ENCODE peak calls at places on chromosome 1, in ten cellular contexts. One of them, this sample, is unnamed.

GRCh38 chr1:60833173-60833572 is 249.2 kb upstream of the NFIA start:
- DNase-seq in adrenal gland: no peak
- DNase-seq in activated naive CD4-positive, alpha-beta T cell: no peak
- DNase-seq in mucosa of descending colon: peak
- DNase-seq in nucleus accumbens: no peak
- DNase-seq in caudate nucleus: no peak
- DNase-seq in amniotic stem cell: no peak
- DNase-seq in DMS79 treated with DMSO at 0.1 percent for 48 hours: no peak
- DNase-seq in activated naive CD8-positive, alpha-beta T cell treated with anti-CD3 and anti-CD28 coated beads, Interleukin-2, amount 50 U/mL, for 24 hours: no peak
- DNase-seq in omental fat pad: no peak
- DNase-seq in this sample: no peak

GRCh38 chr1:35369922-35370671 is 101.6 kb downstream of the ZMYM4 start:
- DNase-seq in adrenal gland: peak
- DNase-seq in activated naive CD4-positive, alpha-beta T cell: no peak
- DNase-seq in mucosa of descending colon: no peak
- DNase-seq in nucleus accumbens: peak
- DNase-seq in caudate nucleus: peak
- DNase-seq in amniotic stem cell: peak
- DNase-seq in DMS79 treated with DMSO at 0.1 percent for 48 hours: no peak
- DNase-seq in activated naive CD8-positive, alpha-beta T cell treated with anti-CD3 and anti-CD28 coated beads, Interleukin-2, amount 50 U/mL, for 24 hours: no peak
- DNase-seq in omental fat pad: no peak
- DNase-seq in this sample: no peak

GRCh38 chr1:154534263-154534844 is 24.1 kb downstream of the UBE2Q1 start:
- DNase-seq in adrenal gland: no peak
- DNase-seq in activated naive CD4-positive, alpha-beta T cell: no peak
- DNase-seq in mucosa of descending colon: peak
- DNase-seq in nucleus accumbens: no peak
- DNase-seq in caudate nucleus: no peak
- DNase-seq in amniotic stem cell: no peak
- DNase-seq in DMS79 treated with DMSO at 0.1 percent for 48 hours: peak
- DNase-seq in activated naive CD8-positive, alpha-beta T cell treated with anti-CD3 and anti-CD28 coated beads, Interleukin-2, amount 50 U/mL, for 24 hours: no peak
- DNase-seq in omental fat pad: no peak
- DNase-seq in this sample: no peak

GRCh38 chr1:39204441-39205081 is at the start of gene MACF1:
- DNase-seq in adrenal gland: peak
- DNase-seq in activated naive CD4-positive, alpha-beta T cell: no peak
- DNase-seq in mucosa of descending colon: peak
- DNase-seq in nucleus accumbens: peak
- DNase-seq in caudate nucleus: no peak
- DNase-seq in amniotic stem cell: peak
- DNase-seq in DMS79 treated with DMSO at 0.1 percent for 48 hours: no peak
- DNase-seq in activated naive CD8-positive, alpha-beta T cell treated with anti-CD3 and anti-CD28 coated beads, Interleukin-2, amount 50 U/mL, for 24 hours: peak
- DNase-seq in omental fat pad: no peak
- DNase-seq in this sample: peak

GRCh38 chr1:57860333-57860732 is 436.5 kb upstream of the DAB1 start:
- DNase-seq in adrenal gland: no peak
- DNase-seq in activated naive CD4-positive, alpha-beta T cell: no peak
- DNase-seq in mucosa of descending colon: no peak
- DNase-seq in nucleus accumbens: no peak
- DNase-seq in caudate nucleus: no peak
- DNase-seq in amniotic stem cell: no peak
- DNase-seq in DMS79 treated with DMSO at 0.1 percent for 48 hours: no peak
- DNase-seq in activated naive CD8-positive, alpha-beta T cell treated with anti-CD3 and anti-CD28 coated beads, Interleukin-2, amount 50 U/mL, for 24 hours: no peak
- DNase-seq in omental fat pad: no peak
- DNase-seq in this sample: no peak

GRCh38 chr1:228486596-228487335 is 416 bp upstream of the RNF187 start:
- DNase-seq in adrenal gland: peak
- DNase-seq in activated naive CD4-positive, alpha-beta T cell: peak
- DNase-seq in mucosa of descending colon: peak
- DNase-seq in nucleus accumbens: peak
- DNase-seq in caudate nucleus: peak
- DNase-seq in amniotic stem cell: peak
- DNase-seq in DMS79 treated with DMSO at 0.1 percent for 48 hours: peak
- DNase-seq in activated naive CD8-positive, alpha-beta T cell treated with anti-CD3 and anti-CD28 coated beads, Interleukin-2, amount 50 U/mL, for 24 hours: peak
- DNase-seq in omental fat pad: no peak
- DNase-seq in this sample: peak

GRCh38 chr1:4170548-4170947 is 270.5 kb upstream of the C1orf174 start:
- DNase-seq in adrenal gland: no peak
- DNase-seq in activated naive CD4-positive, alpha-beta T cell: no peak
- DNase-seq in mucosa of descending colon: no peak
- DNase-seq in nucleus accumbens: no peak
- DNase-seq in caudate nucleus: no peak
- DNase-seq in amniotic stem cell: no peak
- DNase-seq in DMS79 treated with DMSO at 0.1 percent for 48 hours: no peak
- DNase-seq in activated naive CD8-positive, alpha-beta T cell treated with anti-CD3 and anti-CD28 coated beads, Interleukin-2, amount 50 U/mL, for 24 hours: no peak
- DNase-seq in omental fat pad: no peak
- DNase-seq in this sample: no peak

GRCh38 chr1:167935252-167936067 is 1.0 kb upstream of the DCAF6 start:
- DNase-seq in adrenal gland: peak
- DNase-seq in activated naive CD4-positive, alpha-beta T cell: no peak
- DNase-seq in mucosa of descending colon: peak
- DNase-seq in nucleus accumbens: no peak
- DNase-seq in caudate nucleus: peak
- DNase-seq in amniotic stem cell: no peak
- DNase-seq in DMS79 treated with DMSO at 0.1 percent for 48 hours: peak
- DNase-seq in activated naive CD8-positive, alpha-beta T cell treated with anti-CD3 and anti-CD28 coated beads, Interleukin-2, amount 50 U/mL, for 24 hours: peak
- DNase-seq in omental fat pad: no peak
- DNase-seq in this sample: peak

GRCh38 chr1:47907192-47907528 is 90.0 kb downstream of the TRABD2B start:
- DNase-seq in adrenal gland: no peak
- DNase-seq in activated naive CD4-positive, alpha-beta T cell: no peak
- DNase-seq in mucosa of descending colon: no peak
- DNase-seq in nucleus accumbens: no peak
- DNase-seq in caudate nucleus: no peak
- DNase-seq in amniotic stem cell: no peak
- DNase-seq in DMS79 treated with DMSO at 0.1 percent for 48 hours: peak
- DNase-seq in activated naive CD8-positive, alpha-beta T cell treated with anti-CD3 and anti-CD28 coated beads, Interleukin-2, amount 50 U/mL, for 24 hours: no peak
- DNase-seq in omental fat pad: no peak
- DNase-seq in this sample: no peak

GRCh38 chr1:8090241-8090702 is 64.2 kb upstream of the ERRFI1 start:
- DNase-seq in adrenal gland: no peak
- DNase-seq in activated naive CD4-positive, alpha-beta T cell: no peak
- DNase-seq in mucosa of descending colon: no peak
- DNase-seq in nucleus accumbens: no peak
- DNase-seq in caudate nucleus: no peak
- DNase-seq in amniotic stem cell: peak
- DNase-seq in DMS79 treated with DMSO at 0.1 percent for 48 hours: peak
- DNase-seq in activated naive CD8-positive, alpha-beta T cell treated with anti-CD3 and anti-CD28 coated beads, Interleukin-2, amount 50 U/mL, for 24 hours: no peak
- DNase-seq in omental fat pad: no peak
- DNase-seq in this sample: no peak

GRCh38 chr1:172895050-172895460 is 155.7 kb downstream of the TNFSF18 start:
- DNase-seq in adrenal gland: no peak
- DNase-seq in activated naive CD4-positive, alpha-beta T cell: no peak
- DNase-seq in mucosa of descending colon: no peak
- DNase-seq in nucleus accumbens: no peak
- DNase-seq in caudate nucleus: no peak
- DNase-seq in amniotic stem cell: no peak
- DNase-seq in DMS79 treated with DMSO at 0.1 percent for 48 hours: no peak
- DNase-seq in activated naive CD8-positive, alpha-beta T cell treated with anti-CD3 and anti-CD28 coated beads, Interleukin-2, amount 50 U/mL, for 24 hours: no peak
- DNase-seq in omental fat pad: no peak
- DNase-seq in this sample: no peak

GRCh38 chr1:116115476-116115875 is 4.3 kb downstream of the MAB21L3 start:
- DNase-seq in adrenal gland: no peak
- DNase-seq in activated naive CD4-positive, alpha-beta T cell: no peak
- DNase-seq in mucosa of descending colon: no peak
- DNase-seq in nucleus accumbens: no peak
- DNase-seq in caudate nucleus: no peak
- DNase-seq in amniotic stem cell: peak
- DNase-seq in DMS79 treated with DMSO at 0.1 percent for 48 hours: no peak
- DNase-seq in activated naive CD8-positive, alpha-beta T cell treated with anti-CD3 and anti-CD28 coated beads, Interleukin-2, amount 50 U/mL, for 24 hours: no peak
- DNase-seq in omental fat pad: no peak
- DNase-seq in this sample: no peak

GRCh38 chr1:65265296-65266271 is 43.8 kb upstream of the DNAJC6 start:
- DNase-seq in adrenal gland: peak
- DNase-seq in activated naive CD4-positive, alpha-beta T cell: no peak
- DNase-seq in mucosa of descending colon: peak
- DNase-seq in nucleus accumbens: no peak
- DNase-seq in caudate nucleus: peak
- DNase-seq in amniotic stem cell: peak
- DNase-seq in DMS79 treated with DMSO at 0.1 percent for 48 hours: peak
- DNase-seq in activated naive CD8-positive, alpha-beta T cell treated with anti-CD3 and anti-CD28 coated beads, Interleukin-2, amount 50 U/mL, for 24 hours: peak
- DNase-seq in omental fat pad: no peak
- DNase-seq in this sample: no peak

GRCh38 chr1:36248250-36248894 is 24.1 kb downstream of the THRAP3 start:
- DNase-seq in adrenal gland: peak
- DNase-seq in activated naive CD4-positive, alpha-beta T cell: no peak
- DNase-seq in mucosa of descending colon: no peak
- DNase-seq in nucleus accumbens: no peak
- DNase-seq in caudate nucleus: no peak
- DNase-seq in amniotic stem cell: peak
- DNase-seq in DMS79 treated with DMSO at 0.1 percent for 48 hours: no peak
- DNase-seq in activated naive CD8-positive, alpha-beta T cell treated with anti-CD3 and anti-CD28 coated beads, Interleukin-2, amount 50 U/mL, for 24 hours: no peak
- DNase-seq in omental fat pad: peak
- DNase-seq in this sample: peak

GRCh38 chr1:19703280-19703679 is 38.6 kb downstream of the HTR6 start:
- DNase-seq in adrenal gland: no peak
- DNase-seq in activated naive CD4-positive, alpha-beta T cell: no peak
- DNase-seq in mucosa of descending colon: no peak
- DNase-seq in nucleus accumbens: no peak
- DNase-seq in caudate nucleus: no peak
- DNase-seq in amniotic stem cell: no peak
- DNase-seq in DMS79 treated with DMSO at 0.1 percent for 48 hours: no peak
- DNase-seq in activated naive CD8-positive, alpha-beta T cell treated with anti-CD3 and anti-CD28 coated beads, Interleukin-2, amount 50 U/mL, for 24 hours: no peak
- DNase-seq in omental fat pad: no peak
- DNase-seq in this sample: no peak

GRCh38 chr1:147800852-147801251 is 40.5 kb upstream of the GJA5 start:
- DNase-seq in adrenal gland: no peak
- DNase-seq in activated naive CD4-positive, alpha-beta T cell: no peak
- DNase-seq in mucosa of descending colon: no peak
- DNase-seq in nucleus accumbens: no peak
- DNase-seq in caudate nucleus: no peak
- DNase-seq in amniotic stem cell: no peak
- DNase-seq in DMS79 treated with DMSO at 0.1 percent for 48 hours: no peak
- DNase-seq in activated naive CD8-positive, alpha-beta T cell treated with anti-CD3 and anti-CD28 coated beads, Interleukin-2, amount 50 U/mL, for 24 hours: no peak
- DNase-seq in omental fat pad: no peak
- DNase-seq in this sample: no peak

GRCh38 chr1:185917646-185918045 is 183.5 kb downstream of the HMCN1 start:
- DNase-seq in adrenal gland: peak
- DNase-seq in activated naive CD4-positive, alpha-beta T cell: no peak
- DNase-seq in mucosa of descending colon: no peak
- DNase-seq in nucleus accumbens: no peak
- DNase-seq in caudate nucleus: no peak
- DNase-seq in amniotic stem cell: no peak
- DNase-seq in DMS79 treated with DMSO at 0.1 percent for 48 hours: no peak
- DNase-seq in activated naive CD8-positive, alpha-beta T cell treated with anti-CD3 and anti-CD28 coated beads, Interleukin-2, amount 50 U/mL, for 24 hours: no peak
- DNase-seq in omental fat pad: no peak
- DNase-seq in this sample: no peak

GRCh38 chr1:2645776-2646175 is 13.0 kb upstream of the MMEL1 start:
- DNase-seq in adrenal gland: no peak
- DNase-seq in activated naive CD4-positive, alpha-beta T cell: no peak
- DNase-seq in mucosa of descending colon: no peak
- DNase-seq in nucleus accumbens: no peak
- DNase-seq in caudate nucleus: no peak
- DNase-seq in amniotic stem cell: no peak
- DNase-seq in DMS79 treated with DMSO at 0.1 percent for 48 hours: no peak
- DNase-seq in activated naive CD8-positive, alpha-beta T cell treated with anti-CD3 and anti-CD28 coated beads, Interleukin-2, amount 50 U/mL, for 24 hours: no peak
- DNase-seq in omental fat pad: no peak
- DNase-seq in this sample: no peak

GRCh38 chr1:81234237-81234636 is 566.5 kb upstream of the ADGRL2 start:
- DNase-seq in adrenal gland: no peak
- DNase-seq in activated naive CD4-positive, alpha-beta T cell: no peak
- DNase-seq in mucosa of descending colon: no peak
- DNase-seq in nucleus accumbens: no peak
- DNase-seq in caudate nucleus: no peak
- DNase-seq in amniotic stem cell: no peak
- DNase-seq in DMS79 treated with DMSO at 0.1 percent for 48 hours: no peak
- DNase-seq in activated naive CD8-positive, alpha-beta T cell treated with anti-CD3 and anti-CD28 coated beads, Interleukin-2, amount 50 U/mL, for 24 hours: no peak
- DNase-seq in omental fat pad: no peak
- DNase-seq in this sample: no peak

GRCh38 chr1:41656088-41656487 is 171.6 kb upstream of the EDN2 start:
- DNase-seq in adrenal gland: no peak
- DNase-seq in activated naive CD4-positive, alpha-beta T cell: no peak
- DNase-seq in mucosa of descending colon: no peak
- DNase-seq in nucleus accumbens: no peak
- DNase-seq in caudate nucleus: no peak
- DNase-seq in amniotic stem cell: no peak
- DNase-seq in DMS79 treated with DMSO at 0.1 percent for 48 hours: no peak
- DNase-seq in activated naive CD8-positive, alpha-beta T cell treated with anti-CD3 and anti-CD28 coated beads, Interleukin-2, amount 50 U/mL, for 24 hours: no peak
- DNase-seq in omental fat pad: no peak
- DNase-seq in this sample: no peak

GRCh38 chr1:181482001-181482430 is 1.3 kb upstream of the CACNA1E start:
- DNase-seq in adrenal gland: no peak
- DNase-seq in activated naive CD4-positive, alpha-beta T cell: no peak
- DNase-seq in mucosa of descending colon: no peak
- DNase-seq in nucleus accumbens: no peak
- DNase-seq in caudate nucleus: no peak
- DNase-seq in amniotic stem cell: no peak
- DNase-seq in DMS79 treated with DMSO at 0.1 percent for 48 hours: no peak
- DNase-seq in activated naive CD8-positive, alpha-beta T cell treated with anti-CD3 and anti-CD28 coated beads, Interleukin-2, amount 50 U/mL, for 24 hours: no peak
- DNase-seq in omental fat pad: no peak
- DNase-seq in this sample: no peak

GRCh38 chr1:67947114-67947513 is 103.3 kb downstream of the DIRAS3 start:
- DNase-seq in adrenal gland: no peak
- DNase-seq in activated naive CD4-positive, alpha-beta T cell: no peak
- DNase-seq in mucosa of descending colon: no peak
- DNase-seq in nucleus accumbens: no peak
- DNase-seq in caudate nucleus: no peak
- DNase-seq in amniotic stem cell: no peak
- DNase-seq in DMS79 treated with DMSO at 0.1 percent for 48 hours: no peak
- DNase-seq in activated naive CD8-positive, alpha-beta T cell treated with anti-CD3 and anti-CD28 coated beads, Interleukin-2, amount 50 U/mL, for 24 hours: no peak
- DNase-seq in omental fat pad: no peak
- DNase-seq in this sample: peak

GRCh38 chr1:153386500-153386901 is 4.4 kb downstream of the S100A8 start:
- DNase-seq in adrenal gland: peak
- DNase-seq in activated naive CD4-positive, alpha-beta T cell: no peak
- DNase-seq in mucosa of descending colon: no peak
- DNase-seq in nucleus accumbens: no peak
- DNase-seq in caudate nucleus: no peak
- DNase-seq in amniotic stem cell: no peak
- DNase-seq in DMS79 treated with DMSO at 0.1 percent for 48 hours: no peak
- DNase-seq in activated naive CD8-positive, alpha-beta T cell treated with anti-CD3 and anti-CD28 coated beads, Interleukin-2, amount 50 U/mL, for 24 hours: no peak
- DNase-seq in omental fat pad: no peak
- DNase-seq in this sample: no peak

GRCh38 chr1:39003787-39004186 is 12.7 kb downstream of the AKIRIN1 start:
- DNase-seq in adrenal gland: no peak
- DNase-seq in activated naive CD4-positive, alpha-beta T cell: no peak
- DNase-seq in mucosa of descending colon: no peak
- DNase-seq in nucleus accumbens: no peak
- DNase-seq in caudate nucleus: no peak
- DNase-seq in amniotic stem cell: no peak
- DNase-seq in DMS79 treated with DMSO at 0.1 percent for 48 hours: no peak
- DNase-seq in activated naive CD8-positive, alpha-beta T cell treated with anti-CD3 and anti-CD28 coated beads, Interleukin-2, amount 50 U/mL, for 24 hours: no peak
- DNase-seq in omental fat pad: no peak
- DNase-seq in this sample: no peak

GRCh38 chr1:227792216-227793078 is 23.0 kb upstream of the PRSS38 start:
- DNase-seq in adrenal gland: no peak
- DNase-seq in activated naive CD4-positive, alpha-beta T cell: no peak
- DNase-seq in mucosa of descending colon: peak
- DNase-seq in nucleus accumbens: no peak
- DNase-seq in caudate nucleus: no peak
- DNase-seq in amniotic stem cell: no peak
- DNase-seq in DMS79 treated with DMSO at 0.1 percent for 48 hours: no peak
- DNase-seq in activated naive CD8-positive, alpha-beta T cell treated with anti-CD3 and anti-CD28 coated beads, Interleukin-2, amount 50 U/mL, for 24 hours: no peak
- DNase-seq in omental fat pad: no peak
- DNase-seq in this sample: no peak

GRCh38 chr1:85328713-85329376 is 52.4 kb upstream of the BCL10 start:
- DNase-seq in adrenal gland: peak
- DNase-seq in activated naive CD4-positive, alpha-beta T cell: no peak
- DNase-seq in mucosa of descending colon: no peak
- DNase-seq in nucleus accumbens: no peak
- DNase-seq in caudate nucleus: no peak
- DNase-seq in amniotic stem cell: peak
- DNase-seq in DMS79 treated with DMSO at 0.1 percent for 48 hours: no peak
- DNase-seq in activated naive CD8-positive, alpha-beta T cell treated with anti-CD3 and anti-CD28 coated beads, Interleukin-2, amount 50 U/mL, for 24 hours: no peak
- DNase-seq in omental fat pad: no peak
- DNase-seq in this sample: no peak

GRCh38 chr1:112707217-112708001 is 482 bp upstream of the RHOC start:
- DNase-seq in adrenal gland: peak
- DNase-seq in activated naive CD4-positive, alpha-beta T cell: no peak
- DNase-seq in mucosa of descending colon: peak
- DNase-seq in nucleus accumbens: peak
- DNase-seq in caudate nucleus: peak
- DNase-seq in amniotic stem cell: peak
- DNase-seq in DMS79 treated with DMSO at 0.1 percent for 48 hours: peak
- DNase-seq in activated naive CD8-positive, alpha-beta T cell treated with anti-CD3 and anti-CD28 coated beads, Interleukin-2, amount 50 U/mL, for 24 hours: peak
- DNase-seq in omental fat pad: peak
- DNase-seq in this sample: no peak

GRCh38 chr1:40901886-40902633 is 39.9 kb upstream of the CITED4 start:
- DNase-seq in adrenal gland: no peak
- DNase-seq in activated naive CD4-positive, alpha-beta T cell: no peak
- DNase-seq in mucosa of descending colon: no peak
- DNase-seq in nucleus accumbens: no peak
- DNase-seq in caudate nucleus: no peak
- DNase-seq in amniotic stem cell: peak
- DNase-seq in DMS79 treated with DMSO at 0.1 percent for 48 hours: no peak
- DNase-seq in activated naive CD8-positive, alpha-beta T cell treated with anti-CD3 and anti-CD28 coated beads, Interleukin-2, amount 50 U/mL, for 24 hours: no peak
- DNase-seq in omental fat pad: no peak
- DNase-seq in this sample: peak

This sample was measured in brain pericyte.